ENCODE peak calls at places on chromosomes 5 and 9, in ten cellular contexts. K is A172, O is head of caudate nucleus, I is AG10803, X is NCI-H1105 treated with DMSO at 0.1 percent for 48 hours, V is GM18507, M is DMS153, R is sciatic nerve, H is COLO829, S is cardiac fibroblast. G is an unnamed sample.

GRCh38 chr5:2460098-2460497 is 291.4 kb downstream of the IRX2 start:
- DNase-seq in K (no peak), O (no peak), I (no peak), X (no peak), V (no peak), M (no peak), R (no peak), H (no peak), S (no peak), G (no peak)

GRCh38 chr9:117354997-117355396 is 59.9 kb downstream of the ASTN2 start:
- DNase-seq in K (no peak), O (no peak), I (no peak), X (no peak), V (no peak), M (no peak), R (no peak), H (no peak), S (no peak), G (no peak)

GRCh38 chr9:135607401-135608293 is 31.7 kb downstream of the GLT6D1 start:
- DNase-seq in K (no peak), O (peak), I (no peak), X (no peak), V (no peak), M (no peak), R (no peak), H (no peak), S (no peak), G (no peak)

GRCh38 chr5:12323637-12324229 is 419.5 kb upstream of the CTNND2 start:
- DNase-seq in K (no peak), O (no peak), I (no peak), X (no peak), V (no peak), M (peak), R (no peak), H (no peak), S (no peak), G (no peak)

GRCh38 chr5:57937025-57937424 is 454.4 kb upstream of the ACTBL2 start:
- DNase-seq in K (no peak), O (no peak), I (peak), X (no peak), V (no peak), M (no peak), R (peak), H (no peak), S (peak), G (peak)

GRCh38 chr9:11141357-11141756 is 528.6 kb upstream of the PTPRD start:
- DNase-seq in K (no peak), O (no peak), I (no peak), X (no peak), V (no peak), M (no peak), R (no peak), H (peak), S (no peak), G (no peak)

GRCh38 chr5:14497276-14497675 is 84.3 kb upstream of the OTULINL start:
- DNase-seq in K (no peak), O (no peak), I (no peak), X (no peak), V (no peak), M (no peak), R (no peak), H (no peak), S (no peak), G (no peak)

GRCh38 chr5:116011046-116011445 is 21.2 kb upstream of the ARL14EPL start:
- DNase-seq in K (no peak), O (no peak), I (peak), X (no peak), V (no peak), M (no peak), R (no peak), H (no peak), S (peak), G (no peak)

GRCh38 chr5:126937796-126938195 is 92.6 kb downstream of the MARCHF3 start:
- DNase-seq in K (no peak), O (no peak), I (peak), X (no peak), V (no peak), M (no peak), R (no peak), H (no peak), S (peak), G (no peak)

GRCh38 chr5:19266791-19267190 is 721.2 kb downstream of the CDH18 start:
- DNase-seq in K (no peak), O (no peak), I (no peak), X (no peak), V (no peak), M (no peak), R (no peak), H (no peak), S (no peak), G (no peak)

GRCh38 chr9:133968966-133969617 is 23.0 kb downstream of the VAV2 start:
- DNase-seq in K (no peak), O (no peak), I (no peak), X (no peak), V (no peak), M (no peak), R (no peak), H (no peak), S (no peak), G (no peak)

GRCh38 chr9:107351382-107352045 is 68.4 kb downstream of the RAD23B start:
- DNase-seq in K (peak), O (peak), I (no peak), X (no peak), V (no peak), M (no peak), R (no peak), H (no peak), S (no peak), G (no peak)

GRCh38 chr5:126914813-126915436 is 115.4 kb downstream of the MARCHF3 start:
- DNase-seq in K (no peak), O (no peak), I (no peak), X (no peak), V (no peak), M (no peak), R (no peak), H (no peak), S (no peak), G (no peak)

GRCh38 chr9:122213589-122214413 is 15.0 kb downstream of the LHX6 start:
- DNase-seq in K (peak), O (no peak), I (no peak), X (peak), V (peak), M (peak), R (no peak), H (peak), S (no peak), G (no peak)

GRCh38 chr9:135332979-135333748 is 146.4 kb upstream of the PPP1R26 start:
- DNase-seq in K (no peak), O (no peak), I (no peak), X (no peak), V (no peak), M (no peak), R (peak), H (no peak), S (no peak), G (no peak)

GRCh38 chr5:89255845-89256463 is 373.0 kb upstream of the MEF2C start:
- DNase-seq in K (peak), O (no peak), I (peak), X (no peak), V (no peak), M (no peak), R (no peak), H (peak), S (peak), G (peak)

GRCh38 chr5:138974227-138975063 is 99.3 kb upstream of the LRRTM2 start:
- DNase-seq in K (no peak), O (peak), I (peak), X (no peak), V (no peak), M (no peak), R (no peak), H (no peak), S (peak), G (peak)

GRCh38 chr5:156556666-156557401 is 229.9 kb downstream of the SGCD start:
- DNase-seq in K (no peak), O (no peak), I (no peak), X (no peak), V (no peak), M (no peak), R (no peak), H (peak), S (no peak), G (no peak)

GRCh38 chr9:89802809-89803355 is 198.1 kb downstream of the GADD45G start:
- DNase-seq in K (no peak), O (peak), I (no peak), X (peak), V (no peak), M (peak), R (peak), H (no peak), S (no peak), G (no peak)

GRCh38 chr9:15205632-15206243 is 101.3 kb downstream of the TTC39B start:
- DNase-seq in K (no peak), O (peak), I (no peak), X (no peak), V (no peak), M (no peak), R (no peak), H (no peak), S (peak), G (peak)

GRCh38 chr9:7910426-7911015 is 110.9 kb upstream of the DMAC1 start:
- DNase-seq in K (peak), O (peak), I (no peak), X (no peak), V (no peak), M (no peak), R (peak), H (peak), S (no peak), G (peak)

GRCh38 chr9:133892193-133892920 is 99.8 kb downstream of the VAV2 start:
- DNase-seq in K (no peak), O (no peak), I (no peak), X (no peak), V (no peak), M (peak), R (no peak), H (peak), S (no peak), G (no peak)

GRCh38 chr5:139223481-139223880 is 25.3 kb upstream of the SIL1 start:
- DNase-seq in K (no peak), O (no peak), I (no peak), X (no peak), V (no peak), M (no peak), R (no peak), H (no peak), S (no peak), G (no peak)

GRCh38 chr5:173834070-173834771 is 53.9 kb upstream of the CPEB4 start:
- DNase-seq in K (no peak), O (no peak), I (no peak), X (no peak), V (no peak), M (no peak), R (no peak), H (no peak), S (no peak), G (peak)

GRCh38 chr5:93572773-93573626 is 8.0 kb downstream of the NR2F1-AS1 start:
- DNase-seq in K (no peak), O (no peak), I (peak), X (no peak), V (no peak), M (no peak), R (no peak), H (no peak), S (no peak), G (peak)

GRCh38 chr9:15889555-15889954 is 336.7 kb downstream of the CCDC171 start:
- DNase-seq in K (peak), O (no peak), I (peak), X (no peak), V (no peak), M (no peak), R (no peak), H (no peak), S (peak), G (peak)

GRCh38 chr5:94433393-94434149 is 184.8 kb downstream of the KIAA0825 start:
- DNase-seq in K (peak), O (no peak), I (peak), X (peak), V (no peak), M (no peak), R (no peak), H (no peak), S (peak), G (peak)

GRCh38 chr9:1939926-1940368 is 75.2 kb upstream of the SMARCA2 start:
- DNase-seq in K (no peak), O (peak), I (peak), X (peak), V (peak), M (peak), R (no peak), H (no peak), S (peak), G (no peak)

GRCh38 chr9:127828262-127829031 is 25.8 kb downstream of the FPGS start:
- DNase-seq in K (no peak), O (peak), I (peak), X (no peak), V (no peak), M (peak), R (peak), H (no peak), S (peak), G (no peak)

GRCh38 chr5:177537389-177538361 is 16.7 kb downstream of the FAM193B start:
- DNase-seq in K (peak), O (no peak), I (peak), X (no peak), V (no peak), M (no peak), R (no peak), H (no peak), S (peak), G (peak)

GRCh38 chr5:172407861-172408260 is 46.5 kb downstream of the SH3PXD2B start:
- DNase-seq in K (peak), O (peak), I (peak), X (no peak), V (no peak), M (no peak), R (no peak), H (no peak), S (peak), G (peak)

GRCh38 chr9:110027624-110028023 is 180.3 kb downstream of the C9orf152 start:
- DNase-seq in K (peak), O (no peak), I (peak), X (no peak), V (no peak), M (no peak), R (no peak), H (no peak), S (peak), G (peak)

GRCh38 chr9:112051812-112052211 is 123.3 kb downstream of the SUSD1 start:
- DNase-seq in K (peak), O (no peak), I (peak), X (no peak), V (no peak), M (no peak), R (no peak), H (no peak), S (peak), G (peak)

GRCh38 chr5:148808864-148809642 is 17.4 kb upstream of the ADRB2 start:
- DNase-seq in K (no peak), O (no peak), I (no peak), X (no peak), V (no peak), M (peak), R (no peak), H (no peak), S (no peak), G (no peak)

G was measured in astrocyte.